ENCODE peak calls at places on chromosomes 4 and X, in four cellular contexts. One of them, this sample, is unnamed.

GRCh38 chrX:119094819-119095218 is 22.0 kb downstream of the CT47C1 start:
- DNase-seq in HepG2: no peak
- DNase-seq in SK-N-SH: no peak
- DNase-seq in H1: no peak
- DNase-seq in this sample: peak; percentile 5

GRCh38 chrX:96776966-96777365 is 92.3 kb downstream of the DIAPH2 start:
- DNase-seq in H1: no peak
- DNase-seq in SK-N-SH: no peak
- DNase-seq in HepG2: no peak
- DNase-seq in this sample: no peak

GRCh38 chrX:41412261-41413167 is 34.6 kb upstream of the NYX start:
- DNase-seq in SK-N-SH: no peak
- DNase-seq in H1: no peak
- DNase-seq in HepG2: peak; percentile 39
- DNase-seq in this sample: no peak

GRCh38 chr4:13264126-13264525 is 220.0 kb downstream of the RAB28 start:
- DNase-seq in H1: no peak
- DNase-seq in HepG2: no peak
- DNase-seq in SK-N-SH: no peak
- DNase-seq in this sample: no peak

GRCh38 chrX:150870487-150871340 is 27.8 kb downstream of the CD99L2 start:
- DNase-seq in H1: no peak
- DNase-seq in SK-N-SH: no peak
- DNase-seq in HepG2: no peak
- DNase-seq in this sample: no peak

GRCh38 chr4:52837716-52838558 is 24.2 kb upstream of the RASL11B start:
- DNase-seq in SK-N-SH: no peak
- DNase-seq in HepG2: peak; percentile 31
- DNase-seq in H1: no peak
- DNase-seq in this sample: peak; percentile 74

GRCh38 chr4:161817822-161818412 is 345.9 kb downstream of the FSTL5 start:
- DNase-seq in SK-N-SH: no peak
- DNase-seq in H1: no peak
- DNase-seq in HepG2: no peak
- DNase-seq in this sample: no peak

GRCh38 chr4:120703908-120704307 is 218.6 kb downstream of the PRDM5 start:
- DNase-seq in SK-N-SH: no peak
- DNase-seq in HepG2: no peak
- DNase-seq in H1: no peak
- DNase-seq in this sample: no peak

GRCh38 chrX:106608016-106608415 is 3.8 kb upstream of the RADX start:
- DNase-seq in HepG2: no peak
- DNase-seq in H1: no peak
- DNase-seq in SK-N-SH: no peak
- DNase-seq in this sample: no peak

GRCh38 chr4:47531241-47531953 is 46.3 kb downstream of the ATP10D start:
- DNase-seq in SK-N-SH: no peak
- DNase-seq in HepG2: peak; percentile 16
- DNase-seq in H1: no peak
- DNase-seq in this sample: peak; percentile 11

GRCh38 chrX:154409222-154409871 is at the start of gene DNASE1L1:
- DNase-seq in H1: peak; percentile 87
- DNase-seq in SK-N-SH: no peak
- DNase-seq in HepG2: peak; percentile 83
- DNase-seq in this sample: no peak

GRCh38 chr4:109029987-109030386 is 267.1 kb upstream of the ETNPPL start:
- DNase-seq in HepG2: no peak
- DNase-seq in SK-N-SH: no peak
- DNase-seq in H1: no peak
- DNase-seq in this sample: no peak

GRCh38 chrX:93422693-93423092 is 250.7 kb downstream of the NAP1L3 start:
- DNase-seq in HepG2: peak; percentile 0
- DNase-seq in SK-N-SH: peak; percentile 19
- DNase-seq in H1: no peak
- DNase-seq in this sample: no peak

GRCh38 chrX:108359811-108360602 is 78.2 kb downstream of the COL4A6 start:
- DNase-seq in H1: no peak
- DNase-seq in HepG2: no peak
- DNase-seq in SK-N-SH: no peak
- DNase-seq in this sample: no peak

GRCh38 chrX:24131476-24131875 is 18.1 kb upstream of the ZFX start:
- DNase-seq in SK-N-SH: no peak
- DNase-seq in H1: no peak
- DNase-seq in HepG2: no peak
- DNase-seq in this sample: no peak

GRCh38 chr4:105133976-105134375 is 12.7 kb upstream of the TET2 start:
- DNase-seq in HepG2: no peak
- DNase-seq in H1: no peak
- DNase-seq in SK-N-SH: no peak
- DNase-seq in this sample: no peak

GRCh38 chr4:84750260-84750955 is 167.5 kb downstream of the CDS1 start:
- DNase-seq in H1: no peak
- DNase-seq in SK-N-SH: peak; percentile 53
- DNase-seq in HepG2: peak; percentile 27
- DNase-seq in this sample: peak; percentile 17

GRCh38 chr4:20944961-20945360 is 244.7 kb downstream of the PACRGL start:
- DNase-seq in SK-N-SH: no peak
- DNase-seq in HepG2: no peak
- DNase-seq in H1: no peak
- DNase-seq in this sample: no peak

GRCh38 chrX:13968198-13968597 is 61.5 kb downstream of the GEMIN8 start:
- DNase-seq in H1: no peak
- DNase-seq in HepG2: no peak
- DNase-seq in SK-N-SH: no peak
- DNase-seq in this sample: no peak

GRCh38 chrX:39866229-39866628 is 231.5 kb downstream of the BCOR start:
- DNase-seq in SK-N-SH: no peak
- DNase-seq in HepG2: no peak
- DNase-seq in H1: no peak
- DNase-seq in this sample: no peak

GRCh38 chr4:4810365-4810764 is 49.1 kb upstream of the MSX1 start:
- DNase-seq in SK-N-SH: no peak
- DNase-seq in HepG2: no peak
- DNase-seq in H1: no peak
- DNase-seq in this sample: no peak

GRCh38 chrX:14027031-14027430 is 2.7 kb downstream of the GEMIN8 start:
- DNase-seq in SK-N-SH: no peak
- DNase-seq in H1: no peak
- DNase-seq in HepG2: no peak
- DNase-seq in this sample: no peak

GRCh38 chr4:14583331-14583730 is 418.9 kb upstream of the CPEB2 start:
- DNase-seq in H1: no peak
- DNase-seq in SK-N-SH: no peak
- DNase-seq in HepG2: no peak
- DNase-seq in this sample: no peak

GRCh38 chrX:71216446-71216845 is 6.6 kb upstream of the GJB1 start:
- DNase-seq in SK-N-SH: no peak
- DNase-seq in HepG2: peak; percentile 42
- DNase-seq in H1: no peak
- DNase-seq in this sample: no peak
- TF ChIP-seq JUND in SK-N-SH: no peak
- TF ChIP-seq JUND in HepG2: no peak
- TF ChIP-seq JUND in H1: no peak
- TF ChIP-seq JUND in this sample: no peak

GRCh38 chrX:56564182-56564885 is 907 bp downstream of the UBQLN2 start:
- DNase-seq in HepG2: peak; percentile 2
- DNase-seq in H1: peak; percentile 37
- DNase-seq in SK-N-SH: peak; percentile 27
- DNase-seq in this sample: peak; percentile 34
- TF ChIP-seq JUND in HepG2: no peak
- TF ChIP-seq JUND in H1: no peak
- TF ChIP-seq JUND in SK-N-SH: no peak
- TF ChIP-seq JUND in this sample: no peak

GRCh38 chr4:135283934-135284333 is 1082.3 kb upstream of the PABPC4L start:
- DNase-seq in H1: no peak
- DNase-seq in HepG2: no peak
- DNase-seq in SK-N-SH: no peak
- DNase-seq in this sample: no peak

GRCh38 chr4:135277980-135278315 is 1076.4 kb upstream of the PABPC4L start:
- DNase-seq in H1: no peak
- DNase-seq in HepG2: no peak
- DNase-seq in SK-N-SH: no peak
- DNase-seq in this sample: no peak

GRCh38 chr4:135277116-135277979 is 1075.8 kb upstream of the PABPC4L start:
- DNase-seq in H1: no peak
- DNase-seq in HepG2: no peak
- DNase-seq in SK-N-SH: no peak
- DNase-seq in this sample: no peak

DNA sequence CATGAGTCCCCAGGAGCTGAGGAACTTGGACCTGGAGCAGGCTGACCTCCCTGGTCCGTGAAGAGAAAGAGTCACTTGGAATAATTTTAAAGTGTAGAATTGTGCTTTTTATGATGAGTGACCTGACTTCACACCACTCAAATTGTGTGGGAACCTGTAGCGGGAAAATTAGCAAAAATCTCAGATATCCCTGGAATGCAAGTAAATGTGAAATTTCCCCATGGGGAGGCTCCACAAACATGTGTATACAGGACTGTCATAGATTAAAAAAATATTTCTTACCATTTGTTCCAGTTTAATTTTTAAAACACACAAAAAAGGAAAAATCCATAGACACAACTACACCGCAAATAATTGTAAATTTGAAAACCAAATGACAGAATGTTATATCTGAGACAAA is 1079.6 kb upstream of the PABPC4L start:
- DNase-seq in SK-N-SH: no peak
- DNase-seq in HepG2: no peak
- DNase-seq in H1: no peak
- DNase-seq in this sample: no peak
- TF ChIP-seq JUND in SK-N-SH: no peak
- TF ChIP-seq JUND in HepG2: no peak
- TF ChIP-seq JUND in H1: no peak
- TF ChIP-seq JUND in this sample: no peak

DNA sequence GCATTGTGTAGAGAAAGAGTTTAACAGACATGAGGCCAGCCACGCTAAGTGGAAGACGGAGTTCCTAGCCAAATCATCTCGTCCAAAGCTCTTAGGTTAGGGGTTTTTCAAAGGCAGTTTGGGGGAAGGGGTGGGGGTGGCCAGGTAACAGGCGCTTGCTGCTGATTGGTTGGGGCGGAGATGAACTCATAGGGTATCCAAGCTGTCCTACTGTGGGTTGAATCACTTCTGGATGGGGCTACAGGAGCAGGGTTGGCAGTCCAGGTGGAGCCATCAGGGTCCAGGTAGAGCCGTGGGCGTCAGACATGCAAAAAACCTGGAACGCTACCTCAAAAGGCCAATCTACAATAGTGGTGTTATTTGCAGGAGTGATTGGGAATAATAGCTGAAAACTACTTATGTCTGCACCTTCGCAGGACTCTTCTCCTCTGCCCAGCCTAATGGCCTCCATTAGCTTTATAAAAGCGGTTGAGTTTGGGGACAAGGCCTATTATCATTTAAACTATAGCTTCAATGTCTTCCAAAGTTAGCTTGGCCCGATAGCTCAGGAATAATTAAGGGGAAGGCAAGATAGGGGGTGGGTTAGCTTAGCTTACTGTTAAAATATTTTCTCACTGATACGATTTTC is 579.6 kb downstream of the NLGN4X start:
- DNase-seq in SK-N-SH: no peak
- DNase-seq in HepG2: no peak
- DNase-seq in H1: peak; percentile 46
- DNase-seq in this sample: no peak
- TF ChIP-seq JUND in SK-N-SH: no peak
- TF ChIP-seq JUND in HepG2: no peak
- TF ChIP-seq JUND in H1: no peak
- TF ChIP-seq JUND in this sample: no peak

DNA sequence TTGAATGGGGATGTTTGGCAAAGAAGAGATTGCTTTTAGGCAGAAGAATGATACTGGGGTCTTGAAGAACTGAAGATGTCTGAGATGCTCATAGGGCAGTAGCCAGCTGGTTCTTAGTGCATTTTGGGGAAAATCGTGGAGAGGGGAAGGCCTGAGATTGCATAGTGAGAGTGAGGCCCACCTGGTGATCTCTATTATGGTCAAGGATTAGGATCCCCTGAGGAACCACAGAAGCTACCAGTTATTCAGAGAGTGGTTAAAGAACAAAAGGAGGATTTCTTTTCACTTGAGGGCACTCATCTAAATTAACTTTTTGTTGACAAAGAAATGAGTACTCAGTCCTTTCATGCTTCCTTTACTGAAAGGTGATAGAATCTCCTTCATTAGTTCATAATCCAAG is 271.3 kb upstream of the HAND2 start:
- DNase-seq in SK-N-SH: no peak
- DNase-seq in H1: no peak
- DNase-seq in HepG2: no peak
- DNase-seq in this sample: no peak
- TF ChIP-seq JUND in SK-N-SH: no peak
- TF ChIP-seq JUND in H1: no peak
- TF ChIP-seq JUND in HepG2: no peak
- TF ChIP-seq JUND in this sample: no peak

GRCh38 chr4:17347445-17347844 is 164.4 kb downstream of the QDPR start:
- DNase-seq in SK-N-SH: peak; percentile 46
- DNase-seq in H1: peak; percentile 55
- DNase-seq in HepG2: peak; percentile 39
- DNase-seq in this sample: peak; percentile 16
- TF ChIP-seq JUND in SK-N-SH: no peak
- TF ChIP-seq JUND in H1: no peak
- TF ChIP-seq JUND in HepG2: no peak
- TF ChIP-seq JUND in this sample: no peak

GRCh38 chrX:19625612-19626011 is 110.3 kb upstream of the MAP3K15 start:
- DNase-seq in HepG2: no peak
- DNase-seq in SK-N-SH: no peak
- DNase-seq in H1: no peak
- DNase-seq in this sample: no peak
- TF ChIP-seq JUND in HepG2: no peak
- TF ChIP-seq JUND in SK-N-SH: no peak
- TF ChIP-seq JUND in H1: no peak
- TF ChIP-seq JUND in this sample: no peak

GRCh38 chrX:71991164-71991563 is 80.5 kb downstream of the NHSL2 start:
- DNase-seq in H1: no peak
- DNase-seq in HepG2: no peak
- DNase-seq in SK-N-SH: no peak
- DNase-seq in this sample: peak; percentile 38

GRCh38 chrX:71994601-71995000 is 84.0 kb downstream of the NHSL2 start:
- DNase-seq in HepG2: no peak
- DNase-seq in SK-N-SH: no peak
- DNase-seq in H1: no peak
- DNase-seq in this sample: no peak

GRCh38 chrX:71990518-71990917 is 79.9 kb downstream of the NHSL2 start:
- DNase-seq in HepG2: no peak
- DNase-seq in SK-N-SH: no peak
- DNase-seq in H1: no peak
- DNase-seq in this sample: peak; percentile 48

GRCh38 chrX:71993371-71993770 is 82.7 kb downstream of the NHSL2 start:
- DNase-seq in H1: no peak
- DNase-seq in SK-N-SH: no peak
- DNase-seq in HepG2: no peak
- DNase-seq in this sample: no peak

DNA sequence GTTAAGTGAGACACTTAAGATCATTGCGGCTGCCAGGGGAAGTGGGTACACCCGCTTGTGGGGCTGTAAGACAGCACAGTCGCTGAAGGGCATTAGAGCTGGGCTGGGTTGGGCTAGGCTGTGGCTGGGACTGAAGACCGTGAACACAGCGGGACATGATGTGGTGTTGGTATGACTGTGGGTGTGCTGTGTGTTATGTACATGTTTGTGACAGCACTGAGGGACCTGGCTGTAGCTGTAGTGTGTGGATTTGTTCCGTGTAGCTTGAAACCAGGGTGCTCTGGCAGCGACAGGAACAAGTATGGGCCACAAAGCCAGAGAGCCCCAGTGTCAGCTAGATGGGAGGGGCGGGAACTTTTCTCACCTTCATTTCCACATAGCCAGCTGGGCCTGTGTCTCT is 82.1 kb downstream of the NHSL2 start:
- DNase-seq in HepG2: no peak
- DNase-seq in H1: no peak
- DNase-seq in SK-N-SH: no peak
- DNase-seq in this sample: no peak
- TF ChIP-seq JUND in HepG2: no peak
- TF ChIP-seq JUND in H1: no peak
- TF ChIP-seq JUND in SK-N-SH: no peak
- TF ChIP-seq JUND in this sample: no peak